ENCODE peak calls at places on chromosome 18, in four cellular contexts. R is Peyer's patch, J is upper lobe of left lung, Z is IMR-90. A is an unnamed sample.

GRCh38 chr18:21571763-21572162 is 28.7 kb downstream of the ESCO1 start:
- DNase-seq in R (no peak), J (no peak), Z (no peak), A (no peak)

GRCh38 chr18:46281185-46282176 is 177.3 kb downstream of the HAUS1 start:
- DNase-seq in R (peak; percentile 72), J (no peak), Z (peak; percentile 79), A (peak; percentile 83)

GRCh38 chr18:52341617-52342381 is 1.8 kb downstream of the DCC start:
- DNase-seq in R (no peak), J (peak; percentile 80), Z (no peak), A (peak; percentile 17)

GRCh38 chr18:74251297-74252031 is 40.3 kb downstream of the CYB5A start:
- DNase-seq in R (no peak), J (no peak), Z (peak; percentile 72), A (no peak)

GRCh38 chr18:22210331-22210754 is 41.0 kb downstream of the GATA6 start:
- DNase-seq in R (peak; percentile 79), J (no peak), Z (peak; percentile 65), A (no peak)

GRCh38 chr18:57058734-57059133 is 88.2 kb upstream of the BOD1L2 start:
- DNase-seq in R (no peak), J (no peak), Z (no peak), A (no peak)

GRCh38 chr18:48801728-48802542 is 148.8 kb downstream of the SMAD7 start:
- DNase-seq in R (peak; percentile 81), J (no peak), Z (no peak), A (no peak)

GRCh38 chr18:44733069-44733753 is 52.5 kb downstream of the SETBP1 start:
- DNase-seq in R (no peak), J (no peak), Z (peak; percentile 86), A (no peak)

GRCh38 chr18:11050966-11051365 is 98.4 kb downstream of the PIEZO2 start:
- DNase-seq in R (no peak), J (no peak), Z (no peak), A (no peak)

GRCh38 chr18:2104620-2105462 is 466.5 kb downstream of the METTL4 start:
- DNase-seq in R (peak; percentile 63), J (peak; percentile 26), Z (peak; percentile 24), A (peak; percentile 86)

GRCh38 chr18:7927119-7927518 is 360.0 kb downstream of the PTPRM start:
- DNase-seq in R (no peak), J (no peak), Z (peak; percentile 45), A (no peak)

GRCh38 chr18:43563780-43564179 is 286.5 kb upstream of the SYT4 start:
- DNase-seq in R (no peak), J (no peak), Z (peak; percentile 6), A (peak; percentile 29)

GRCh38 chr18:14971461-14972185 is 223.7 kb downstream of the ANKRD30B start:
- DNase-seq in R (no peak), J (no peak), Z (no peak), A (no peak)

GRCh38 chr18:76668546-76668945 is 153.8 kb upstream of the ZNF236 start:
- DNase-seq in R (no peak), J (no peak), Z (no peak), A (no peak)

GRCh38 chr18:8938817-8939216 is 163.7 kb upstream of the NDUFV2 start:
- DNase-seq in R (no peak), J (no peak), Z (peak; percentile 43), A (no peak)

GRCh38 chr18:52536039-52536438 is 196.0 kb downstream of the DCC start:
- DNase-seq in R (no peak), J (no peak), Z (no peak), A (no peak)

GRCh38 chr18:42614619-42615293 is 500.7 kb downstream of the RIT2 start:
- DNase-seq in R (no peak), J (no peak), Z (no peak), A (no peak)

GRCh38 chr18:21341141-21341540 is 99.1 kb downstream of the GREB1L start:
- DNase-seq in R (no peak), J (no peak), Z (no peak), A (no peak)

GRCh38 chr18:48031011-48031480 is 100.6 kb upstream of the SMAD2 start:
- DNase-seq in R (peak; percentile 74), J (no peak), Z (peak; percentile 34), A (peak; percentile 79)

GRCh38 chr18:77405096-77405495 is 155.4 kb downstream of the GALR1 start:
- DNase-seq in R (no peak), J (no peak), Z (no peak), A (no peak)

GRCh38 chr18:31500161-31500688 is 2.2 kb downstream of the DSG2 start:
- DNase-seq in R (peak; percentile 53), J (no peak), Z (no peak), A (no peak)

GRCh38 chr18:79869591-79870368 is 72.0 kb downstream of the KCNG2 start:
- DNase-seq in R (peak; percentile 42), J (peak; percentile 82), Z (no peak), A (peak; percentile 9)

GRCh38 chr18:24000613-24001490 is 13.7 kb upstream of the TTC39C start:
- DNase-seq in R (no peak), J (no peak), Z (no peak), A (no peak)

GRCh38 chr18:23998811-23999210 is 15.7 kb upstream of the TTC39C start:
- DNase-seq in R (no peak), J (no peak), Z (no peak), A (no peak)

GRCh38 chr18:24009246-24009645 is 5.3 kb upstream of the TTC39C start:
- DNase-seq in R (no peak), J (no peak), Z (no peak), A (no peak)

GRCh38 chr18:24006731-24007308 is 7.7 kb upstream of the TTC39C start:
- DNase-seq in R (no peak), J (no peak), Z (peak; percentile 73), A (no peak)

DNA sequence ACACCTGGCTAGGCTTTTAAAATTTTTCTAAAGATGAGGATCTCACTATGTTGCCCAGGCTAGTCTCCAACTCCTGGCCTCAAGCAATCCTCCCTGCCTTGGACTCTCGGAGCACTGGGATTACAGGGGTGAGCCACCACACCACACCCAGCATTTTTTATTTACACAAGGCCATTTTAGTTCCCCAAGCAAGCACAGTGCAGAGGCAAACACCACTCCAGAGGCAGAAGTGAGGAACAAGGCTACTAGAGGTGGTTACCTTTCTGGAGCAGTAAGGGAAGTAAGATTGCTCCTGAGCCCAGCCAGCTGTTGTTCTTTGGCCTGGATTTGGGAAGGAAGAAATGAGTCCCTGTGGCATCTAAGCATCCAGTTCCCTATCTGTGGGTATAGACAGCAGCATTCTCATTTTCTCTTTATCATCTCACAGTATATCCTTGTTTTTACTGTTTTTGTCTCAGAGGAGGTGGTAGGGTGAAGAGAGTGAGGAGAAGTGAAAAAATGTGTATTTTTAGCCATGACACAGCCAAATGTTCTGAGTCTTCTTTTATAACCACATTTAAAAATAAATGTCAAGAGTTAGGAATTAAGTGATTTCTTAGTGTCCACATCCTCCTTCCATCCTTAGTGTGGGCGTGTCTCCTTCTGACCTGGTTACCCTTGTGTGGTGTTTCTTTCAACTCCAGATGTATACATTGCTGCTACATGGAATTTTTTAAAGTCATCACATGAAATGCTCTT is 10.5 kb upstream of the TTC39C start:
- DNase-seq in R (no peak), J (no peak), Z (peak; percentile 63), A (no peak)
- H3K4me1 ChIP-seq in R (no peaks in the 10 kb centered on the region), J (no peaks in the 10 kb centered on the region), Z (peaks cover 3% of the 10 kb centered on the region), A (no peaks in the 10 kb centered on the region)

DNA sequence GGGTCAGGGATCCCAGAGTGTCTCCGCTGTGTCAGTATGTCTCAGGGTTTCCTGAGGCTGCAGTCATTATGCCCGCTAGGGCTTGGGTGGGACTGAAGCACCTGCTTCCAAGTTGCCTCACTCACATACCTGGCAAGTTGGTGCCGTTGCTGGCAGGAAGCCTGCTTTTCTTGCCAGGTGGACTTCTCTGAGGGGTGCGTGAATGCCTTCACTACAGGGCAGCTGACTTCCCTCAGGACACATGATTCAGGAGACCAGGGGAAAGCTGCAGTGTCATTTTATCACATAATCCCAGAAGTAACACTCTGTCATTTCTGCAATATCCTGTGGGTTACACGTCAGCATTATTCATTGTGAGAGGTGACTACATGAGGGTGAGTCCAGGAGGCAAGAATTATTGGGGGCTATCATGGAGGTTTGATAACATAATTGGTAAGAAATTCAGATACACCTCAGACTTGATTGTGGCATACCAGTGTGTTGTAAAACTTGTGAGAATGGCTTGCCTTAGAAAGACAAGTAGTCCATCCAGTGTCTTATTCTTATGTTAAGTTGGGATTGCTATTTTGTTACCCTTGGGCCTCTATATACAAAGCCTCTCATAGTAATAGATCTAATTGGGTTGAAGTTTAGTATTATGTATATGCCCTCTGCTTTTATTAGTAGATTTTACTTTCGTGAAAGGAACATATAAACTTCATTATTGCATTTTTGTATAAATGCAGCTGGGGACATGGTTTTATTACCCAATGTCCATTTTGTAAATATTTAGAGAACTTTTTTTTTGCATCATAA is 44.1 kb downstream of the NEDD4L start:
- DNase-seq in R (peak; percentile 77), J (no peak), Z (peak; percentile 22), A (no peak)
- TF ChIP-seq POLR2A in R (peak; percentile 57), J (no peak), Z (no peak), A (no peak)

GRCh38 chr18:55314615-55315237 is 273.3 kb downstream of the TCF4 start:
- DNase-seq in R (no peak), J (no peak), Z (no peak), A (no peak)
- H3K4me1 ChIP-seq in R (no peaks in the 10 kb centered on the region), J (peaks cover 9% of the 10 kb centered on the region), Z (peaks cover 3% of the 10 kb centered on the region), A (peaks cover 9% of the 10 kb centered on the region)

GRCh38 chr18:36196239-36196995 is 9.1 kb downstream of the MOCOS start:
- DNase-seq in R (no peak), J (no peak), Z (no peak), A (no peak)

GRCh38 chr18:36200354-36200771 is 13.1 kb downstream of the MOCOS start:
- DNase-seq in R (no peak), J (no peak), Z (no peak), A (no peak)

GRCh38 chr18:36199691-36200295 is 12.5 kb downstream of the MOCOS start:
- DNase-seq in R (no peak), J (no peak), Z (no peak), A (no peak)

GRCh38 chr18:36203360-36203895 is 16.1 kb downstream of the MOCOS start:
- DNase-seq in R (peak; percentile 19), J (no peak), Z (no peak), A (no peak)

DNA sequence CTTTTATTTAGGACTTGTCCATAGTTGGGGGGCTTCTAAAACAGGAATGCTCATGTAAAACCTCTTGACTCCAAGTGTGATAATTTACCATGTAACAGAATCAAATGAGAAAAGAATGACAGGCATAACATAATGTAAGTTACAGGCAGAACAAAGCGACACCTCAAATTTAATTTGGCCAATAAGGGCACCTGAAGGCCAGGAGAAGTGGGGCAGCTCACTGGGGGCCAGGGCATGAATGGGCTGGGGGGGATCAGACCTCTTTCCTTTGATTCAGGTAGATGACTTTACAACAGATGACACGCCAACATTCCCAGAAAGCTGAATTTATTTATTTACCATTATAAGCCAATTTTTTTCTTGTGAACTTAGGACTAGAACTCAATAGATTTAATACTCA is 14.5 kb downstream of the MOCOS start:
- DNase-seq in R (no peak), J (no peak), Z (no peak), A (no peak)
- TF ChIP-seq POLR2A in R (no peak), J (no peak), Z (no peak), A (no peak)

DNA sequence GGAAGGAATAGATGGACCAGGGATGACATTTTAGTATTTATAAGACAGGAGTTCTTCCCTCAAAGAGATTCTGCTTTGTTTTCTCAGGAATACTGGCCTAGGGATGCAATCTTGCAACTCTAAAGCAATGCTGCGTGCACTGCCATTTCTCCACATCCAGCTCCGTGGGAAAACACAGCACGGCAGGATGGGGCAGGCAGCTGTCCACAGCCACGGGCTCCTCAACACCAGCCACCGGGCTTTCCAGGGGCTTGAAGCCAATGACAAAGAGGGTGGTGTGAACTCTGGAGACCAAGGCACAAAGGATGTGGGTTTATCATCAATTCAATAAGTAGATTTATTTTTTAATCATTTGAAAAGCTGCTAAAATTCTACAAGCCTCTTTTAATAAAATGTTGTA is 49.3 kb downstream of the CABYR start:
- DNase-seq in R (no peak), J (no peak), Z (no peak), A (no peak)
- H3K4me1 ChIP-seq in R (no peaks in the 10 kb centered on the region), J (no peaks in the 10 kb centered on the region), Z (peaks cover 6% of the 10 kb centered on the region), A (no peaks in the 10 kb centered on the region)

A was measured in testis.